ENCODE peak calls at places on chromosomes 4 and X, in four cellular contexts. M, S, Y and A are unnamed samples.

GRCh38 chrX:2829066-2829430 is 318 bp downstream of the GYG2 start:
- DNase-seq in Y (no peak), M (no peak), S (no peak), A (no peak)

GRCh38 chrX:74585766-74586165 is 28.7 kb downstream of the RLIM start:
- DNase-seq in Y (no peak), S (no peak), M (no peak), A (no peak)

GRCh38 chr4:76752911-76753494 is 144.9 kb downstream of the SOWAHB start:
- DNase-seq in S (no peak), Y (no peak), M (peak; percentile 98), A (peak; percentile 99)

GRCh38 chr4:65589331-65589730 is 81.0 kb downstream of the EPHA5 start:
- DNase-seq in Y (no peak), S (no peak), M (no peak), A (no peak)

GRCh38 chr4:10480616-10481015 is 23.4 kb upstream of the ZNF518B start:
- DNase-seq in S (no peak), M (no peak), Y (no peak), A (no peak)

GRCh38 chr4:183098080-183098722 is 856 bp upstream of the WWC2 start:
- DNase-seq in S (peak; percentile 42), Y (peak; percentile 14), M (no peak), A (no peak)

GRCh38 chrX:154714925-154715324 is 36.0 kb downstream of the GAB3 start:
- DNase-seq in Y (peak; percentile 59), S (peak; percentile 7), M (no peak), A (no peak)

GRCh38 chrX:111322231-111322855 is 52.1 kb upstream of the CAPN6 start:
- DNase-seq in M (no peak), Y (no peak), S (no peak), A (no peak)

GRCh38 chr4:108477527-108478108 is 142.8 kb upstream of the RPL34 start:
- DNase-seq in Y (no peak), S (no peak), M (no peak), A (no peak)